ENCODE peak calls at places on chromosomes 16 and 17, in seven cellular contexts. One of them, this sample, is unnamed.
A peak's percentile ranks its signal among the peaks of the same experiment; 100 is the strongest.

GRCh38 chr17:3472137-3472536 is 518 bp upstream of the SPATA22 start:
- DNase-seq in cardiac fibroblast: no peak
- DNase-seq in left lung: no peak
- DNase-seq in RWPE1: no peak
- DNase-seq in OCI-LY7: no peak
- DNase-seq in right atrium auricular region: no peak
- DNase-seq in epithelial cell of proximal tubule: no peak
- DNase-seq in this sample: no peak

GRCh38 chr16:66845080-66845410 is 831 bp downstream of the CA7 start:
- DNase-seq in cardiac fibroblast: no peak
- DNase-seq in left lung: no peak
- DNase-seq in RWPE1: no peak
- DNase-seq in OCI-LY7: no peak
- DNase-seq in right atrium auricular region: no peak
- DNase-seq in epithelial cell of proximal tubule: no peak
- DNase-seq in this sample: no peak

GRCh38 chr16:77949445-77949844 is 72.9 kb upstream of the CLEC3A start:
- DNase-seq in cardiac fibroblast: no peak
- DNase-seq in left lung: no peak
- DNase-seq in RWPE1: no peak
- DNase-seq in OCI-LY7: no peak
- DNase-seq in right atrium auricular region: no peak
- DNase-seq in epithelial cell of proximal tubule: no peak
- DNase-seq in this sample: no peak

GRCh38 chr17:15738066-15738465 is 6.0 kb downstream of the TBC1D26 start:
- DNase-seq in cardiac fibroblast: no peak
- DNase-seq in left lung: no peak
- DNase-seq in RWPE1: no peak
- DNase-seq in OCI-LY7: no peak
- DNase-seq in right atrium auricular region: no peak
- DNase-seq in epithelial cell of proximal tubule: no peak
- DNase-seq in this sample: no peak

GRCh38 chr16:49341706-49342105 is 31.9 kb upstream of the C16orf78 start:
- DNase-seq in cardiac fibroblast: no peak
- DNase-seq in left lung: no peak
- DNase-seq in RWPE1: no peak
- DNase-seq in OCI-LY7: no peak
- DNase-seq in right atrium auricular region: peak; percentile 23
- DNase-seq in epithelial cell of proximal tubule: no peak
- DNase-seq in this sample: no peak

GRCh38 chr17:41996855-41997164 is 20.4 kb downstream of the DNAJC7 start:
- DNase-seq in cardiac fibroblast: no peak
- DNase-seq in left lung: no peak
- DNase-seq in RWPE1: no peak
- DNase-seq in OCI-LY7: no peak
- DNase-seq in right atrium auricular region: no peak
- DNase-seq in epithelial cell of proximal tubule: no peak
- DNase-seq in this sample: no peak

GRCh38 chr16:57366544-57367040 is 5.7 kb upstream of the CX3CL1 start:
- DNase-seq in cardiac fibroblast: no peak
- DNase-seq in left lung: no peak
- DNase-seq in RWPE1: no peak
- DNase-seq in OCI-LY7: no peak
- DNase-seq in right atrium auricular region: no peak
- DNase-seq in epithelial cell of proximal tubule: no peak
- DNase-seq in this sample: no peak

GRCh38 chr16:695355-696089 is 5.3 kb upstream of the WDR24 start:
- DNase-seq in cardiac fibroblast: no peak
- DNase-seq in left lung: peak; percentile 41
- DNase-seq in RWPE1: peak; percentile 82
- DNase-seq in OCI-LY7: no peak
- DNase-seq in right atrium auricular region: no peak
- DNase-seq in epithelial cell of proximal tubule: no peak
- DNase-seq in this sample: peak; percentile 57

GRCh38 chr17:82358467-82359350 is at the start of gene TEX19:
- DNase-seq in cardiac fibroblast: no peak
- DNase-seq in left lung: no peak
- DNase-seq in RWPE1: no peak
- DNase-seq in OCI-LY7: peak; percentile 82
- DNase-seq in right atrium auricular region: no peak
- DNase-seq in epithelial cell of proximal tubule: no peak
- DNase-seq in this sample: no peak

GRCh38 chr16:30699615-30700099 is 686 bp downstream of the SRCAP start:
- DNase-seq in cardiac fibroblast: no peak
- DNase-seq in left lung: no peak
- DNase-seq in RWPE1: no peak
- DNase-seq in OCI-LY7: no peak
- DNase-seq in right atrium auricular region: no peak
- DNase-seq in epithelial cell of proximal tubule: no peak
- DNase-seq in this sample: no peak

GRCh38 chr16:15557258-15557657 is 85.7 kb downstream of the MARF1 start:
- DNase-seq in cardiac fibroblast: no peak
- DNase-seq in left lung: no peak
- DNase-seq in RWPE1: no peak
- DNase-seq in OCI-LY7: no peak
- DNase-seq in right atrium auricular region: no peak
- DNase-seq in epithelial cell of proximal tubule: no peak
- DNase-seq in this sample: no peak

GRCh38 chr17:45316271-45317112 is at the start of gene MAP3K14:
- DNase-seq in cardiac fibroblast: peak; percentile 69
- DNase-seq in left lung: peak; percentile 78
- DNase-seq in RWPE1: peak; percentile 39
- DNase-seq in OCI-LY7: peak; percentile 79
- DNase-seq in right atrium auricular region: peak; percentile 71
- DNase-seq in epithelial cell of proximal tubule: no peak
- DNase-seq in this sample: peak; percentile 85

GRCh38 chr16:14427371-14427948 is 202.6 kb downstream of the PARN start:
- DNase-seq in cardiac fibroblast: peak; percentile 39
- DNase-seq in left lung: no peak
- DNase-seq in RWPE1: no peak
- DNase-seq in OCI-LY7: no peak
- DNase-seq in right atrium auricular region: no peak
- DNase-seq in epithelial cell of proximal tubule: no peak
- DNase-seq in this sample: no peak

GRCh38 chr17:74214642-74215331 is 1.4 kb downstream of the TTYH2 start:
- DNase-seq in cardiac fibroblast: no peak
- DNase-seq in left lung: no peak
- DNase-seq in RWPE1: no peak
- DNase-seq in OCI-LY7: no peak
- DNase-seq in right atrium auricular region: no peak
- DNase-seq in epithelial cell of proximal tubule: no peak
- DNase-seq in this sample: no peak

GRCh38 chr16:81523387-81524115 is 78.9 kb downstream of the CMIP start:
- DNase-seq in cardiac fibroblast: peak; percentile 87
- DNase-seq in left lung: no peak
- DNase-seq in RWPE1: peak; percentile 92
- DNase-seq in OCI-LY7: no peak
- DNase-seq in right atrium auricular region: peak; percentile 74
- DNase-seq in epithelial cell of proximal tubule: no peak
- DNase-seq in this sample: no peak

GRCh38 chr17:879546-879945 is 97.4 kb downstream of the MRM3 start:
- DNase-seq in cardiac fibroblast: peak; percentile 82
- DNase-seq in left lung: peak; percentile 87
- DNase-seq in RWPE1: peak; percentile 88
- DNase-seq in OCI-LY7: peak; percentile 70
- DNase-seq in right atrium auricular region: peak; percentile 84
- DNase-seq in epithelial cell of proximal tubule: peak; percentile 43
- DNase-seq in this sample: peak; percentile 60

GRCh38 chr17:36544049-36544319 is 735 bp upstream of the GGNBP2 start:
- DNase-seq in cardiac fibroblast: peak; percentile 67
- DNase-seq in left lung: peak; percentile 63
- DNase-seq in RWPE1: peak; percentile 10
- DNase-seq in OCI-LY7: peak; percentile 72
- DNase-seq in right atrium auricular region: peak; percentile 66
- DNase-seq in epithelial cell of proximal tubule: no peak
- DNase-seq in this sample: no peak

DNA sequence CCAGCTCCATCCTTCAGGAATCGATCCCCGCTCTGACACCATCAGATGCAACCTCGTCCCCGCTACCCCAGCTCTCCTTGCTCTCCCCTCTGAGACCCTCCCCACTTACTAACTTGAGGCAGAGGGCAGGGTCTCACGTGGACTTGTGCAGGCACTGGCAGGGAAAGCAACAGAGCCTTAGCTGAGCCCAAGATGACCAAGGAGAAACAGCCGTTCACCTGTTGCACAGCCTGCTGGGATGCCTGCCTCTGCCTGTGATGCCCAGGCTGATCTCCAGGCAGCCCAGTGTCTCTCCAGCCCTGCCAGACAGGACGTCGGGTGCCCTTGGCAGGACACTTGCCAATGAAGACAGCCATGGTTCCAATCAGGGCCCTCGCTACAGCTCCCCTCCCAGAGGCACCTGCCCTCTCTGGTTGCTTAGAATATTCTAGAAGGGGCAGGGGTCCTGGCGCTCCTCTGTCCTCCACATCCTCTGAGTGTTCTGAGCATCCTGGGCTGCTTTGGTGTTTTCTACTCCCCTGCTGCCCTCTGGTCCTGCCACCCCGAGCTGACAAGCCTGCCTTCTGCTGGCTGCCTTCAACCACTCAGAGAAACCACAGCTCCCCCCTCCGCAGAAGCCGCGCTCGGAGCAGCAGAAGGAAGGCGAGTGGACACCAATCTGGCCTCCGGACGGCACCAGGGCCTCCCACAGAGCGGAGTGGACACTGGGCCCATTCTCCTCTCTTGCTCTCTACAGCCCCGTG is 6.7 kb downstream of the CEP295NL start:
- DNase-seq in cardiac fibroblast: no peak
- DNase-seq in left lung: no peak
- DNase-seq in RWPE1: no peak
- DNase-seq in OCI-LY7: no peak
- DNase-seq in right atrium auricular region: no peak
- DNase-seq in epithelial cell of proximal tubule: no peak
- DNase-seq in this sample: no peak
- TF ChIP-seq CTCF in cardiac fibroblast: no peak
- TF ChIP-seq CTCF in left lung: no peak
- TF ChIP-seq CTCF in RWPE1: no peak
- TF ChIP-seq CTCF in OCI-LY7: no peak
- TF ChIP-seq CTCF in right atrium auricular region: no peak
- TF ChIP-seq CTCF in epithelial cell of proximal tubule: no peak
- TF ChIP-seq CTCF in this sample: no peak

DNA sequence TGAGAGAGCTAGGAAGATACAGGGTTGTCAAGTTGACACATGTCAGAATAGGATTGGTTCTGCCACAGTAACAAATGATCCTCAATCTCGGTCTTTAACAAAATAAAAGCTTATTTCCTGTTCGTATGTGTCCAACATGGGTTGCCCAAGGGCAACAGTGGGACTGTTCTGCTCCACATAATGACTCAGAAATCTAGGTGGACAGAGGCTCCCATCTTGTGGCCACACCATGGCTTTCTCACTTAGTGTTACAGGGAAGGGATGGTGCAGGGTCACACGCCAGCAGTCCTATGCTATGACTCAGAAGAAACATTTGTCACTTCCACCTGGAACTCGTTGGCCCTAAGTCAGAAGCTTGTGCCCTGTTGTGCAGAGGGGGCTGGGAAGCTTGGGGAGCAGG is 364.9 kb downstream of the SNX29 start:
- DNase-seq in cardiac fibroblast: peak; percentile 81
- DNase-seq in left lung: no peak
- DNase-seq in RWPE1: no peak
- DNase-seq in OCI-LY7: no peak
- DNase-seq in right atrium auricular region: no peak
- DNase-seq in epithelial cell of proximal tubule: no peak
- DNase-seq in this sample: no peak
- TF ChIP-seq CTCF in cardiac fibroblast: peak; percentile 17
- TF ChIP-seq CTCF in left lung: no peak
- TF ChIP-seq CTCF in RWPE1: no peak
- TF ChIP-seq CTCF in OCI-LY7: no peak
- TF ChIP-seq CTCF in right atrium auricular region: peak; percentile 25
- TF ChIP-seq CTCF in epithelial cell of proximal tubule: peak; percentile 53
- TF ChIP-seq CTCF in this sample: no peak

DNA sequence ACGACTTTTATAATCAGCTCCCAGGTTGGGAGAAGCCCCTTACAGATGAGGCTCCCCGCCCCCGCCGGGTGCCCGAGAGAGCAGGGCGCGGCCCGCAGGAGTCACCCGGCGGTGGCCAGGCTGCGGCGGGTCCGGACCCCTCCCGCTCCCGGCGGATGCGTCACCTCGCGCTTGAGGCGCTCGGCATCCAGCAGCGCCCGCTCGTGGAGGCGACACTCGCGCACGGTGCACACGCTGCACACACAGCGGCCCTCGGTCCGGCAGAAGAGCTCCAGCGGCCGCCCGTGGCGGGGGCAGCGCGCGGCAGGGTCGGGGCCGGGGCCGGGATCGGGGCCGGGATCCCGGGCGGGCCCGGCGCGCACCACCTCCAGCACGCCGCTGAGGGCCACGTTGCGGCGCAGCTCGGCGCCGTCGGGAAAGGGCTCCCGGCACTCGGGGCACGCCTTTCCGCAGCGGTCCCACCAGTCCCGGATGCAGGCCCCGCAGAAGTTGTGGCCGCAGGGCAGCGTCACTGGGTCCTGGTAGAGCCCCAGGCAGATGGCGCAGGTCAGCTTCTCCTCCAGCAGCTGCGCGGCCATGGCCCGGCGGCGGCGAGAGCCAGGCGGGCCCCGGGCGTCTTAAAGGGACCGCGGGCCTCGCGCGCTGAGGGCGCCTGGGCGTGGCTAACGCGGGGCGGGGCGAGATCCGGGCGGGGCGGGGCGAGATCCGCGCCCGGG is at the start of gene TRIM65:
- DNase-seq in cardiac fibroblast: peak; percentile 76
- DNase-seq in left lung: peak; percentile 88
- DNase-seq in RWPE1: peak; percentile 67
- DNase-seq in OCI-LY7: peak; percentile 90
- DNase-seq in right atrium auricular region: peak; percentile 89
- DNase-seq in epithelial cell of proximal tubule: no peak
- DNase-seq in this sample: peak; percentile 84
- TF ChIP-seq CTCF in cardiac fibroblast: no peak
- TF ChIP-seq CTCF in left lung: peak; percentile 20
- TF ChIP-seq CTCF in RWPE1: peak; percentile 78
- TF ChIP-seq CTCF in OCI-LY7: peak; percentile 54
- TF ChIP-seq CTCF in right atrium auricular region: peak; percentile 71
- TF ChIP-seq CTCF in epithelial cell of proximal tubule: no peak
- TF ChIP-seq CTCF in this sample: no peak

GRCh38 chr16:69083306-69083941 is 22.0 kb upstream of the HAS3 start:
- DNase-seq in cardiac fibroblast: no peak
- DNase-seq in left lung: no peak
- DNase-seq in RWPE1: no peak
- DNase-seq in OCI-LY7: no peak
- DNase-seq in right atrium auricular region: no peak
- DNase-seq in epithelial cell of proximal tubule: no peak
- DNase-seq in this sample: no peak
- TF ChIP-seq CTCF in cardiac fibroblast: no peak
- TF ChIP-seq CTCF in left lung: no peak
- TF ChIP-seq CTCF in RWPE1: no peak
- TF ChIP-seq CTCF in OCI-LY7: peak; percentile 39
- TF ChIP-seq CTCF in right atrium auricular region: no peak
- TF ChIP-seq CTCF in epithelial cell of proximal tubule: peak; percentile 45
- TF ChIP-seq CTCF in this sample: no peak

GRCh38 chr17:61450641-61451537 is 1.3 kb upstream of the TBX4 start:
- DNase-seq in cardiac fibroblast: no peak
- DNase-seq in left lung: no peak
- DNase-seq in RWPE1: no peak
- DNase-seq in OCI-LY7: no peak
- DNase-seq in right atrium auricular region: peak; percentile 42
- DNase-seq in epithelial cell of proximal tubule: no peak
- DNase-seq in this sample: no peak
- TF ChIP-seq CTCF in cardiac fibroblast: no peak
- TF ChIP-seq CTCF in left lung: no peak
- TF ChIP-seq CTCF in RWPE1: no peak
- TF ChIP-seq CTCF in OCI-LY7: no peak
- TF ChIP-seq CTCF in right atrium auricular region: no peak
- TF ChIP-seq CTCF in epithelial cell of proximal tubule: no peak
- TF ChIP-seq CTCF in this sample: no peak

This sample was measured in nephron progenitor cell.